ENCODE peak calls at places on chromosomes 13 and 19, in nine cellular contexts. R is neural crest cell, U is sigmoid colon, Y is AG09319, J is endothelial cell, G is ovary, O is IMR-90, B is hepatocyte, Q is OCI-LY7. F is an unnamed sample.

GRCh38 chr13:49641810-49642291 is 13.5 kb downstream of the ARL11 start:
- DNase-seq in R (no peak), U (peak), Y (peak), J (no peak), G (no peak), O (peak), B (peak), Q (no peak), F (no peak)

GRCh38 chr13:45015300-45015699 is 26.0 kb downstream of the GPALPP1 start:
- DNase-seq in R (no peak), U (no peak), Y (no peak), J (no peak), G (no peak), O (peak), B (no peak), Q (no peak), F (no peak)

GRCh38 chr13:45728759-45729158 is 26.6 kb downstream of the CBY2 start:
- DNase-seq in R (no peak), U (no peak), Y (no peak), J (peak), G (no peak), O (no peak), B (peak), Q (peak), F (peak)

GRCh38 chr13:29573190-29573589 is 22.3 kb downstream of the SLC7A1 start:
- DNase-seq in R (no peak), U (peak), Y (no peak), J (no peak), G (no peak), O (peak), B (no peak), Q (peak), F (no peak)

GRCh38 chr13:94550030-94550738 is 45.8 kb downstream of the TGDS start:
- DNase-seq in R (no peak), U (no peak), Y (no peak), J (no peak), G (no peak), O (peak), B (no peak), Q (no peak), F (no peak)

GRCh38 chr13:82701021-82701420 is 1181.3 kb downstream of the SLITRK1 start:
- DNase-seq in R (no peak), U (no peak), Y (no peak), J (no peak), G (no peak), O (no peak), B (no peak), Q (no peak), F (no peak)

GRCh38 chr13:44236370-44236769 is 137.3 kb upstream of the SERP2 start:
- DNase-seq in R (no peak), U (no peak), Y (no peak), J (no peak), G (no peak), O (peak), B (no peak), Q (no peak), F (no peak)

GRCh38 chr19:46605356-46605821 is 4.3 kb downstream of the CALM3 start:
- DNase-seq in R (no peak), U (peak), Y (no peak), J (no peak), G (peak), O (no peak), B (no peak), Q (no peak), F (no peak)

GRCh38 chr13:47672982-47673670 is 327.9 kb downstream of the SUCLA2 start:
- DNase-seq in R (no peak), U (no peak), Y (peak), J (no peak), G (no peak), O (peak), B (peak), Q (no peak), F (no peak)

GRCh38 chr19:17294051-17294891 is 9.0 kb downstream of the ABHD8 start:
- DNase-seq in R (peak), U (no peak), Y (no peak), J (peak), G (peak), O (no peak), B (no peak), Q (peak), F (peak)

GRCh38 chr19:15222738-15223648 is 9.3 kb downstream of the EPHX3 start:
- DNase-seq in R (peak), U (peak), Y (peak), J (peak), G (peak), O (peak), B (peak), Q (peak), F (peak)

GRCh38 chr13:107205318-107206112 is 637.6 kb upstream of the ARGLU1 start:
- DNase-seq in R (peak), U (no peak), Y (no peak), J (peak), G (peak), O (peak), B (peak), Q (peak), F (peak)

GRCh38 chr13:107202371-107203023 is 634.6 kb upstream of the ARGLU1 start:
- DNase-seq in R (no peak), U (no peak), Y (no peak), J (peak), G (no peak), O (peak), B (peak), Q (no peak), F (no peak)

GRCh38 chr13:107200491-107200890 is 632.6 kb upstream of the ARGLU1 start:
- DNase-seq in R (no peak), U (no peak), Y (no peak), J (no peak), G (no peak), O (peak), B (no peak), Q (no peak), F (no peak)

GRCh38 chr13:107208889-107209288 is 641.0 kb upstream of the ARGLU1 start:
- DNase-seq in R (no peak), U (no peak), Y (no peak), J (no peak), G (no peak), O (no peak), B (no peak), Q (no peak), F (no peak)

GRCh38 chr13:107203146-107203847 is 635.4 kb upstream of the ARGLU1 start:
- DNase-seq in R (peak), U (no peak), Y (no peak), J (peak), G (no peak), O (no peak), B (peak), Q (peak), F (no peak)
- TF ChIP-seq CTCF in R (peak), U (no peak), Y (peak), J (peak), G (no peak), O (no peak), B (peak), Q (peak), F (no peak)

GRCh38 chr13:77516342-77516789 is 19.1 kb upstream of the SCEL start:
- DNase-seq in R (no peak), U (no peak), Y (no peak), J (no peak), G (no peak), O (peak), B (no peak), Q (no peak), F (no peak)

GRCh38 chr13:77515785-77516184 is 19.7 kb upstream of the SCEL start:
- DNase-seq in R (no peak), U (no peak), Y (no peak), J (no peak), G (no peak), O (no peak), B (no peak), Q (no peak), F (no peak)

GRCh38 chr13:77511552-77511951 is 24.0 kb upstream of the SCEL start:
- DNase-seq in R (no peak), U (no peak), Y (no peak), J (no peak), G (no peak), O (no peak), B (no peak), Q (no peak), F (no peak)

GRCh38 chr13:77514336-77514726 is 21.2 kb upstream of the SCEL start:
- DNase-seq in R (no peak), U (no peak), Y (no peak), J (no peak), G (no peak), O (no peak), B (no peak), Q (no peak), F (no peak)

GRCh38 chr13:77513719-77514335 is 21.7 kb upstream of the SCEL start:
- DNase-seq in R (no peak), U (no peak), Y (no peak), J (no peak), G (no peak), O (no peak), B (no peak), Q (peak), F (no peak)
- TF ChIP-seq CTCF in R (no peak), U (no peak), Y (no peak), J (no peak), G (no peak), O (no peak), B (no peak), Q (no peak), F (no peak)

GRCh38 chr19:48637948-48638830 is 1.0 kb upstream of the DBP start:
- DNase-seq in R (peak), U (peak), Y (peak), J (peak), G (peak), O (peak), B (peak), Q (peak), F (peak)
- TF ChIP-seq CTCF in R (no peak), U (peak), Y (peak), J (no peak), G (no peak), O (peak), B (peak), Q (peak), F (no peak)

GRCh38 chr19:35714601-35715354 is 3.0 kb upstream of the KMT2B start:
- DNase-seq in R (no peak), U (no peak), Y (no peak), J (no peak), G (no peak), O (no peak), B (no peak), Q (peak), F (peak)
- TF ChIP-seq CTCF in R (no peak), U (no peak), Y (no peak), J (no peak), G (no peak), O (no peak), B (no peak), Q (peak), F (no peak)

GRCh38 chr19:21912654-21913053 is 76.7 kb upstream of the ZNF43 start:
- DNase-seq in R (no peak), U (no peak), Y (no peak), J (no peak), G (no peak), O (no peak), B (no peak), Q (peak), F (no peak)
- TF ChIP-seq CTCF in R (no peak), U (no peak), Y (no peak), J (no peak), G (no peak), O (no peak), B (no peak), Q (peak), F (no peak)

DNA sequence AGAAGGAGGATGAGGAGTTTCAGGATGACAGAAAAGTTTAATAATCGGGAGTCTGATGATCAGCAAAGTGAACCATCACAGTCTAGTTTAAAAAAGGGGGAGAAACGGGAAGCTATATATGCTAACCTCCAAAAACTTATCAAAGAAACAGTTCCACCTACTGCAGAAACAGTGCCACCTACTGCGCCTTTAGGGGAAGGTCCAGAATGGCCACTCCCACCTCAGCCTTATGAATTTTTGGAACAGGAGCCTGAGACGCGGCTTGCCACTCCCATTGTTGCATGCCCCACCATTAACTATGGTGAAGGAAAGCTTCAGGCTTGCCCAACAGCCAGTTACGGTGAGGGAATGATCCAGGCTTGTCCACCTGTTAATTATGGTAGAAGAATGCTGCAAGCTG is 929.0 kb downstream of the SLITRK6 start:
- DNase-seq in R (no peak), U (no peak), Y (no peak), J (no peak), G (no peak), O (no peak), B (no peak), Q (peak), F (peak)
- TF ChIP-seq CTCF in R (peak), U (no peak), Y (no peak), J (no peak), G (no peak), O (peak), B (no peak), Q (peak), F (no peak)

GRCh38 chr19:39542198-39542597 is 2.2 kb upstream of the EID2 start:
- DNase-seq in R (no peak), U (no peak), Y (no peak), J (peak), G (no peak), O (no peak), B (no peak), Q (peak), F (no peak)

GRCh38 chr19:39539165-39539518 is 819 bp downstream of the EID2 start:
- DNase-seq in R (no peak), U (no peak), Y (no peak), J (no peak), G (no peak), O (peak), B (peak), Q (peak), F (no peak)

GRCh38 chr19:39539519-39540332 is at the start of gene EID2:
- DNase-seq in R (peak), U (peak), Y (peak), J (peak), G (peak), O (peak), B (peak), Q (peak), F (peak)

GRCh38 chr19:39543477-39543857 is 3.5 kb upstream of the EID2 start:
- DNase-seq in R (no peak), U (no peak), Y (no peak), J (no peak), G (no peak), O (no peak), B (no peak), Q (no peak), F (no peak)

DNA sequence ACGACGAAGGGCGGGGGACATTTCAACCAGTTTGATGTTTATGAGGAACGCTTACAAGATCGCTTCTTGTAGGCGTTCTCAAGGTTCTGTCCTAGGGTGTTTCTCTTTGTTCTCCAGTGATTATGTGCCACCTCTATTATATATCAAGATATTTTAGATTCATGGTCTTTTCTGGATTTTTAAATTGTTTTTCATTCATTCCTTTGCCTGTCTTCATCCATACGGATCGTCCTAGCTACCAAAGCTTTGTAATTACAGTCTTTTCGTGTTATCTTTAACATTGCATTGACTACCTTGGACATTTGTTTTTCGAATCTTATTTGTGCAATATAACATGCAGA is 342 bp upstream of the EID2 start:
- DNase-seq in R (no peak), U (no peak), Y (no peak), J (no peak), G (no peak), O (no peak), B (no peak), Q (no peak), F (no peak)
- TF ChIP-seq CTCF in R (peak), U (no peak), Y (no peak), J (peak), G (no peak), O (no peak), B (no peak), Q (peak), F (peak)

DNA sequence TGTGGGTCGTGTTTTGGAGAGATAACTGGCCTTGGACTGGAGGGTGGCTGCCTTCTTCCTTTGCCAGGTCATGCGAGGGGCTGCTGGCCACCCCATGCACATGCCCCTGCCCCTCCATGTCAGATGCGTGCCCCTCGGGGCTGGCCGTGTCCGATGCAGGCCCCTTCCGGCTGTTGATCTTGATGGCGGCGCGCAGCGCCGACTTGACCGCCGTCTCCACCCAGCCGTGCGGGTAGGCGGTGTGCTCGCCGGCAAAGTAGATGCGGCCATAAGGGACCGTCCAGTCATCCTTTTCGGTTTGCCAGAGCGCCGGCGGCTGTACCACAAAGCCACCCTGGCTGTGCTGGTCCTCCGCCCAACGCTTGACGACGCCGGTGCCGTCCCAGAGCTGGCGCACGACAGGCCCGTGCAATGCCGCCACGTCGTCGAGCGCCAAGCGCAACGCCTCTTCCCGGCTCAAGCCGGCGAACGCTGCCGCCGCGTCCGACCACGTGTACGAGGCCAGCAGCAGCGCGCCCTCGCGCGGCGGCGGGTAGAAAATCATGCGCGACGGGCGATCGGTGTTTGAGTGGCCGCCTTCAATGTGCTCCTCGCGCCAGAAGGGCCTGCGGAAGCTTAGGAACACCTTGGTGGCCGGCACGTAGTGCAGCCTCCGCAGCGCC is 6.9 kb downstream of the IL4I1 start:
- DNase-seq in R (peak), U (no peak), Y (no peak), J (peak), G (peak), O (peak), B (peak), Q (peak), F (peak)
- TF ChIP-seq CTCF in R (peak), U (peak), Y (peak), J (peak), G (peak), O (peak), B (peak), Q (peak), F (peak)

F was measured in activated CD8-positive, alpha-beta T cell treated with anti-CD3 and anti-CD28 coated beads for 36 hours.